ENCODE peak calls at places on chromosomes 7 and 10, in four cellular contexts. One of them, this sample, is unnamed.

GRCh38 chr7:132348341-132348740 is 227.9 kb downstream of the PLXNA4 start:
- DNase-seq in left ventricle myocardium inferior: no peak
- DNase-seq in HEK293T: no peak
- DNase-seq in GM12878: no peak
- DNase-seq in this sample: no peak

GRCh38 chr7:148356303-148356702 is 234.3 kb upstream of the C7orf33 start:
- DNase-seq in left ventricle myocardium inferior: peak; percentile 63
- DNase-seq in HEK293T: no peak
- DNase-seq in GM12878: no peak
- DNase-seq in this sample: peak; percentile 67

GRCh38 chr7:139431459-139431858 is 52.0 kb downstream of the KLRG2 start:
- DNase-seq in left ventricle myocardium inferior: no peak
- DNase-seq in HEK293T: no peak
- DNase-seq in GM12878: no peak
- DNase-seq in this sample: no peak

GRCh38 chr7:45203947-45204445 is 46.4 kb downstream of the RAMP3 start:
- DNase-seq in left ventricle myocardium inferior: no peak
- DNase-seq in HEK293T: no peak
- DNase-seq in GM12878: peak; percentile 9
- DNase-seq in this sample: no peak

GRCh38 chr7:143456992-143457793 is 13.9 kb downstream of the TAS2R60 start:
- DNase-seq in left ventricle myocardium inferior: no peak
- DNase-seq in HEK293T: no peak
- DNase-seq in GM12878: no peak
- DNase-seq in this sample: no peak

GRCh38 chr7:102061981-102062390 is 224.7 kb upstream of the SH2B2 start:
- DNase-seq in left ventricle myocardium inferior: no peak
- DNase-seq in HEK293T: no peak
- DNase-seq in GM12878: peak; percentile 82
- DNase-seq in this sample: no peak

GRCh38 chr7:5375925-5376324 is 47.7 kb downstream of the TNRC18 start:
- DNase-seq in left ventricle myocardium inferior: no peak
- DNase-seq in HEK293T: no peak
- DNase-seq in GM12878: no peak
- DNase-seq in this sample: no peak

GRCh38 chr10:5971315-5971832 is 6.0 kb downstream of the IL15RA start:
- DNase-seq in left ventricle myocardium inferior: no peak
- DNase-seq in HEK293T: no peak
- DNase-seq in GM12878: no peak
- DNase-seq in this sample: no peak

GRCh38 chr10:128982179-128982915 is 484.7 kb upstream of the MGMT start:
- DNase-seq in left ventricle myocardium inferior: no peak
- DNase-seq in HEK293T: no peak
- DNase-seq in GM12878: no peak
- DNase-seq in this sample: no peak

GRCh38 chr10:85786401-85786899 is 580.1 kb downstream of the GRID1 start:
- DNase-seq in left ventricle myocardium inferior: no peak
- DNase-seq in HEK293T: peak; percentile 59
- DNase-seq in GM12878: no peak
- DNase-seq in this sample: no peak

GRCh38 chr10:114915294-114915693 is 22.7 kb upstream of the TRUB1 start:
- DNase-seq in left ventricle myocardium inferior: no peak
- DNase-seq in HEK293T: no peak
- DNase-seq in GM12878: no peak
- DNase-seq in this sample: no peak

GRCh38 chr10:74891048-74891447 is 64.6 kb downstream of the KAT6B start:
- DNase-seq in left ventricle myocardium inferior: no peak
- DNase-seq in HEK293T: no peak
- DNase-seq in GM12878: no peak
- DNase-seq in this sample: no peak

GRCh38 chr7:88226886-88227516 is 7.2 kb upstream of the SRI start:
- DNase-seq in left ventricle myocardium inferior: no peak
- DNase-seq in HEK293T: no peak
- DNase-seq in GM12878: no peak
- DNase-seq in this sample: no peak

GRCh38 chr10:96374639-96374984 is 15.8 kb upstream of the OPALIN start:
- DNase-seq in left ventricle myocardium inferior: no peak
- DNase-seq in HEK293T: no peak
- DNase-seq in GM12878: no peak
- DNase-seq in this sample: no peak

GRCh38 chr7:110507832-110508231 is 583.1 kb upstream of the LRRN3 start:
- DNase-seq in left ventricle myocardium inferior: no peak
- DNase-seq in HEK293T: no peak
- DNase-seq in GM12878: no peak
- DNase-seq in this sample: no peak

GRCh38 chr7:49866076-49866735 is 92.8 kb downstream of the VWC2 start:
- DNase-seq in left ventricle myocardium inferior: no peak
- DNase-seq in HEK293T: no peak
- DNase-seq in GM12878: no peak
- DNase-seq in this sample: no peak

GRCh38 chr7:65285906-65286864 is 87.5 kb upstream of the ZNF92 start:
- DNase-seq in left ventricle myocardium inferior: no peak
- DNase-seq in HEK293T: no peak
- DNase-seq in GM12878: no peak
- DNase-seq in this sample: no peak

GRCh38 chr7:38822556-38822955 is 86.4 kb downstream of the VPS41 start:
- DNase-seq in left ventricle myocardium inferior: no peak
- DNase-seq in HEK293T: no peak
- DNase-seq in GM12878: no peak
- DNase-seq in this sample: no peak